ENCODE peak calls at places on chromosomes 2 and 18, in six cellular contexts. U, P, B, L, D and Z are unnamed samples.

GRCh38 chr2:226002438-226002837 is 602.9 kb downstream of the NYAP2 start:
- DNase-seq in U (no peak), P (peak), B (peak), L (peak), D (no peak), Z (no peak)

GRCh38 chr18:21741511-21742322 is 1.1 kb downstream of the MIB1 start:
- DNase-seq in U (peak), P (peak), B (peak), L (peak), D (peak), Z (peak)

GRCh38 chr2:43818761-43819160 is 19.9 kb downstream of the ABCG5 start:
- DNase-seq in U (no peak), P (peak), B (no peak), L (peak), D (no peak), Z (peak)

GRCh38 chr18:49406863-49407262 is 53.6 kb downstream of the DYM start:
- DNase-seq in U (no peak), P (no peak), B (no peak), L (no peak), D (no peak), Z (no peak)

GRCh38 chr2:76445880-76446279 is 735.2 kb upstream of the GCFC2 start:
- DNase-seq in U (no peak), P (no peak), B (no peak), L (no peak), D (no peak), Z (no peak)

GRCh38 chr2:103902347-103902746 is 951.6 kb upstream of the POU3F3 start:
- DNase-seq in U (no peak), P (no peak), B (no peak), L (no peak), D (no peak), Z (no peak)

GRCh38 chr2:226358688-226359087 is 440.9 kb downstream of the IRS1 start:
- DNase-seq in U (no peak), P (no peak), B (no peak), L (no peak), D (no peak), Z (no peak)

GRCh38 chr2:25955869-25956535 is 26.3 kb downstream of the KIF3C start:
- DNase-seq in U (no peak), P (peak), B (no peak), L (no peak), D (no peak), Z (no peak)

GRCh38 chr2:215635788-215636139 is 199.9 kb upstream of the FN1 start:
- DNase-seq in U (no peak), P (peak), B (no peak), L (no peak), D (no peak), Z (no peak)

GRCh38 chr2:10187661-10188060 is 65.1 kb downstream of the RRM2 start:
- DNase-seq in U (no peak), P (no peak), B (no peak), L (no peak), D (no peak), Z (no peak)

GRCh38 chr2:10186868-10187535 is 64.5 kb downstream of the RRM2 start:
- DNase-seq in U (no peak), P (no peak), B (no peak), L (no peak), D (no peak), Z (no peak)

GRCh38 chr2:10188729-10189305 is 66.3 kb downstream of the RRM2 start:
- DNase-seq in U (no peak), P (no peak), B (no peak), L (no peak), D (no peak), Z (no peak)

GRCh38 chr2:10190255-10190654 is 67.7 kb downstream of the RRM2 start:
- DNase-seq in U (no peak), P (no peak), B (no peak), L (no peak), D (no peak), Z (no peak)

DNA sequence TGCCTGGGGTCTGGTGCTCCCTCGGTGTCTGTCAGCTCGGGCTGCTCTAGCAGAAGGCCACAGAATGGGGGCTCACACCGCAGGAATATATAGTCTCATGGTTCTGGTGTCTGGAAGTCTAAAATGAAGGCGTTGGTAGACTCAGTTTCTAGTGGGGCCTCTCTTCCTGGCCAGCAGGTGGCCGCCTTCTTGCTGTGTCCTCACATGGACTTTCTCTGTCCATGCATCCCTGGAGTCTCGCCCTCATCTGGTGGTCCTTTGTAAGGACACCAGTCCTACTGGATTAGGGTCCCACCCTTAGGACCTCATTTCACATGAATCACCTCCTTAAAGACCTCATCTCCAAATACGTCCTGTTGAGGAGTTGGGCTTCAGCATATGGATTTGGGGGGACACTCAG is 65.7 kb downstream of the RRM2 start:
- DNase-seq in U (no peak), P (peak), B (no peak), L (no peak), D (no peak), Z (peak)
- TF ChIP-seq POLR2A in U (no peak), P (no peak), B (no peak), L (no peak), D (no peak), Z (no peak)

GRCh38 chr18:47603158-47603557 is 327.3 kb downstream of the SMAD2 start:
- DNase-seq in U (no peak), P (no peak), B (no peak), L (no peak), D (no peak), Z (no peak)
- TF ChIP-seq POLR2A in U (no peak), P (no peak), B (no peak), L (no peak), D (no peak), Z (no peak)

GRCh38 chr2:186486651-186487647 is 889 bp downstream of the ZC3H15 start:
- DNase-seq in U (no peak), P (peak), B (no peak), L (no peak), D (no peak), Z (no peak)
- TF ChIP-seq POLR2A in U (no peak), P (no peak), B (no peak), L (no peak), D (no peak), Z (no peak)

GRCh38 chr18:12948055-12948804 is 419 bp downstream of the SEH1L start:
- DNase-seq in U (peak), P (peak), B (peak), L (peak), D (peak), Z (peak)

GRCh38 chr18:12943200-12943599 is 4.6 kb upstream of the SEH1L start:
- DNase-seq in U (no peak), P (no peak), B (no peak), L (no peak), D (no peak), Z (no peak)

GRCh38 chr18:12944724-12945123 is 3.1 kb upstream of the SEH1L start:
- DNase-seq in U (no peak), P (no peak), B (no peak), L (peak), D (no peak), Z (peak)

GRCh38 chr18:12946549-12947354 is 1.1 kb upstream of the SEH1L start:
- DNase-seq in U (peak), P (peak), B (peak), L (peak), D (peak), Z (peak)

DNA sequence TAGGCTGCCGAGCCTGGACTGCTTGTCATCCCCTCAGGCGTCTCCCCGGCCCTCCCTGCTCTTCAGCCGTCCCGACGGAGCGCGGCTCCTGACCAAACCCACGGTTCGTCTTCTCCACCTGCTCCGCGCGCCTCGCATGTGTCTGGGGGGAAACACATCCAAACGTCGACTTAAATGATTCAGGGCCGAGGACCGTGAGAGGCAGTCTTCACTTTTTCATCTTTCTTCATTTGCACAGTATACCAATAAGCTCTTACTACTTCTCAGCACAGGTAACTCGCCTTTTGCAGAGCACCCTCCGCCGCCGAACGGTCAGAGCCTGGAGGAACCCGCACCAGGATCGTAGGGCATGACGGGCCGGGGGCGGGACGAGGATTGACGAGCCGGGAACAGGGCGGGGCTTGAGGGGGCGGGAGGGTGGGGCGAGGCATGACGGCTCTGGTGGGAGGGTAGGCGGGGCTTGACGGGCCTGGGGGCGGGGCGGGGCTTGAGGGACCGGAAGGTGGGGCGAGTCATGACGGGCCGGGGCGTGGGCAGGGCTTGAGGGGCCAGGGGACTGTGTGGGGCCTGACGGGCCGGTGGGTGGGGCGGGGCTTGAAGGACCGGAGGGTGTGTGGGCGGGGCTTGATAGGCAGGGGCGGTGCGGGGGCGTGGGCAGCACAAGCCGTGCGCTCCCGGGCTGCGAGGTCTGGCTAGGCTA is at the start of gene SEH1L:
- DNase-seq in U (peak), P (peak), B (peak), L (peak), D (peak), Z (peak)
- TF ChIP-seq POLR2A in U (peak), P (peak), B (peak), L (peak), D (peak), Z (no peak)

DNA sequence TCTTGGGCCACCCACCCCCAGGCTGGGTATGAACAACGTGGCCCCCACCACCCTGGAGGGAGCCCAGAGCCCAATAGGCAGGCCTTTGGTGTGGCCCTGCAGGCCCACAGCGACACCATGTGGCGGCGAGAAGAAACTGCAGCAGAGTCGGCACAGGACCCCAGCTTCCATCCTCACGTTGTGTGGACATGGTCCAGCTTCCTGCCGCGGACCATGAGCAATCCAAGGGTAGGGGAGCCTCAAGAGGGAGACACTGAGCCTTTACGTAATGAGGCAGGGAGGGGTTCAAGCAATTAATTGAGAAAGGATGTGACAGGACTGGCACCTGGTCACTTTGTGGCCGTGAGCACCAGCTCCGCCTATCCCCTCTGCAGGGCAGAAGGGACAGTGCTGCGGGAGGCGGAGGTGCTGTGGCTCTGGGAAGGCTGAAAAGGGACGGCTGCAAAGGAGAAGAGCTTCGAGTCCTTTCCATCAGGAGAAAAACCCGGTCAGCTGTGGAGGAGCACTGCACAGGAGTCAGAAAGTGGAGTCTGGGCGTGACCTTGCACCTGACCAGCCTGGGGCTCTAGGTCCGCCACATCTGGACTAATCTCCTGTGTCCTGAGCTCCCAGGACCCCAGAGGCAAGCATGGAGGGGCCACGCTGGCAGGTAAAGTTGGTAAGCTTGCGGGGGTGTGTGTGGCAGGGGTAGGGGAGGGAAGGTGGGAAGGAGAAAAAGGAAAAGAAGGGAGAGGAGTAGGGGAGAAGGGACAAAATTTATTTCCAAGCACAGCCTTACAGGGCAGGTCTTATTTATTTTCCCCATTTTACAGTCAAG is 44.9 kb downstream of the TMEM37 start:
- DNase-seq in U (peak), P (peak), B (no peak), L (peak), D (no peak), Z (peak)
- TF ChIP-seq POLR2A in U (no peak), P (no peak), B (no peak), L (no peak), D (no peak), Z (no peak)